ENCODE peak calls at places on chromosomes 1 and 21, in seven cellular contexts. B is ELR; L is activated naive CD4-positive, alpha-beta T cell; T is RWPE1; P is M059J; R is stimulated activated CD8-positive, alpha-beta memory T cell treated with anti-CD3 and anti-CD28 coated beads, Interleukin-12 subunit alpha, Interleukin-12 subunit beta, amount 100 ng/mL, for 4 hours; U is AG08396. M is an unnamed sample.

GRCh38 chr1:165403835-165404482 is 41.0 kb downstream of the RXRG start:
- DNase-seq in P (peak; percentile 10), L (no peak), B (peak; percentile 41), T (peak; percentile 50), U (no peak), R (no peak), M (peak; percentile 51)

GRCh38 chr1:26181586-26182371 is 4.5 kb downstream of the CNKSR1 start:
- DNase-seq in B (peak; percentile 47), U (no peak), R (no peak), P (peak; percentile 75), L (no peak), T (peak; percentile 90), M (no peak)

GRCh38 chr1:67635055-67635809 is 49.8 kb upstream of the GADD45A start:
- DNase-seq in L (no peak), T (no peak), U (no peak), R (no peak), B (no peak), P (no peak), M (no peak)

GRCh38 chr1:2134232-2134603 is 60.4 kb downstream of the FAAP20 start:
- DNase-seq in B (no peak), U (no peak), R (no peak), L (no peak), T (no peak), P (no peak), M (no peak)

GRCh38 chr1:183920651-183921050 is 115.7 kb downstream of the RGL1 start:
- DNase-seq in B (no peak), T (no peak), P (no peak), R (no peak), U (no peak), L (no peak), M (no peak)

GRCh38 chr1:52368383-52369172 is 2.6 kb upstream of the CC2D1B start:
- DNase-seq in P (peak; percentile 65), B (peak; percentile 71), L (peak; percentile 55), T (peak; percentile 55), U (peak; percentile 71), R (peak; percentile 14), M (peak; percentile 75)

GRCh38 chr1:29136463-29136915 is 12.8 kb upstream of the TMEM200B start:
- DNase-seq in U (no peak), R (no peak), B (no peak), T (no peak), L (no peak), P (peak; percentile 61), M (no peak)

GRCh38 chr1:160125761-160126160 is 10.2 kb downstream of the ATP1A2 start:
- DNase-seq in U (no peak), B (peak; percentile 47), T (no peak), R (no peak), P (peak; percentile 90), L (no peak), M (no peak)

GRCh38 chr1:93675272-93675671 is 6.4 kb downstream of the BCAR3 start:
- DNase-seq in L (no peak), R (no peak), P (no peak), B (no peak), U (no peak), T (no peak), M (no peak)

GRCh38 chr1:223514644-223515043 is 121.4 kb downstream of the CCDC185 start:
- DNase-seq in L (no peak), P (no peak), T (no peak), B (no peak), R (no peak), U (no peak), M (no peak)

GRCh38 chr21:26194811-26195251 is 24.3 kb upstream of the APP start:
- DNase-seq in B (peak; percentile 14), P (peak; percentile 19), L (no peak), T (no peak), R (no peak), U (peak; percentile 27), M (no peak)

GRCh38 chr1:202553560-202554038 is 156.7 kb downstream of the SYT2 start:
- DNase-seq in R (no peak), L (no peak), P (no peak), T (no peak), B (no peak), U (no peak), M (no peak)

GRCh38 chr1:170533331-170533730 is 1.4 kb downstream of the GORAB start:
- DNase-seq in L (no peak), T (no peak), B (peak; percentile 68), U (peak; percentile 26), P (peak; percentile 42), R (no peak), M (no peak)

GRCh38 chr1:55138740-55139283 is 76.4 kb downstream of the USP24 start:
- DNase-seq in T (no peak), U (no peak), B (no peak), R (no peak), L (no peak), P (no peak), M (no peak)

GRCh38 chr1:202968895-202969295 is 1.8 kb upstream of the CYB5R1 start:
- DNase-seq in T (peak; percentile 77), B (peak; percentile 83), L (no peak), P (peak; percentile 77), R (no peak), U (peak; percentile 79), M (peak; percentile 80)

GRCh38 chr1:175580351-175580750 is 163.0 kb downstream of the TNR start:
- DNase-seq in P (no peak), B (no peak), R (no peak), U (no peak), T (no peak), L (no peak), M (no peak)

GRCh38 chr1:40391688-40392145 is 18.2 kb downstream of the SMAP2 start:
- DNase-seq in T (no peak), P (no peak), B (no peak), U (no peak), L (no peak), R (no peak), M (no peak)

GRCh38 chr1:19411612-19412011 is 73.7 kb downstream of the CAPZB start:
- DNase-seq in L (no peak), U (no peak), B (no peak), T (no peak), P (no peak), R (no peak), M (no peak)

GRCh38 chr1:48025076-48025475 is 27.9 kb upstream of the TRABD2B start:
- DNase-seq in L (no peak), B (no peak), T (no peak), R (no peak), P (no peak), U (no peak), M (no peak)

GRCh38 chr21:17679002-17679600 is 66.4 kb upstream of the BTG3 start:
- DNase-seq in B (peak; percentile 62), L (no peak), R (no peak), P (peak; percentile 62), U (peak; percentile 62), T (peak; percentile 59), M (peak; percentile 30)

GRCh38 chr1:47757226-47757975 is 239.8 kb downstream of the TRABD2B start:
- DNase-seq in L (no peak), P (no peak), B (no peak), T (no peak), R (no peak), U (no peak), M (no peak)

GRCh38 chr1:93814059-93814794 is 64.8 kb downstream of the DNTTIP2 start:
- DNase-seq in L (no peak), B (peak; percentile 89), T (peak; percentile 67), P (peak; percentile 87), R (no peak), U (peak; percentile 63), M (peak; percentile 39)

GRCh38 chr1:61253059-61253735 is 170.8 kb downstream of the NFIA start:
- DNase-seq in R (no peak), L (no peak), T (peak; percentile 55), P (peak; percentile 4), B (no peak), U (peak; percentile 6), M (peak; percentile 22)

GRCh38 chr1:152495066-152495675 is 15.4 kb upstream of the LCE5A start:
- DNase-seq in B (peak; percentile 72), U (peak; percentile 55), T (no peak), P (peak; percentile 34), L (no peak), R (no peak), M (peak; percentile 21)

GRCh38 chr1:174447866-174448530 is at the start of gene GPR52:
- DNase-seq in R (no peak), U (no peak), T (no peak), P (no peak), L (no peak), B (no peak), M (no peak)

GRCh38 chr1:45172764-45173163 is 33.6 kb downstream of the ZSWIM5 start:
- DNase-seq in L (no peak), P (no peak), B (no peak), T (no peak), U (no peak), R (no peak), M (no peak)

GRCh38 chr1:7810395-7810794 is 26.3 kb downstream of the PER3 start:
- DNase-seq in T (peak; percentile 79), U (peak; percentile 78), L (no peak), B (peak; percentile 94), R (no peak), P (peak; percentile 91), M (no peak)

GRCh38 chr21:15560383-15561056 is 169.3 kb upstream of the USP25 start:
- DNase-seq in U (no peak), L (no peak), T (no peak), P (peak; percentile 2), B (no peak), R (no peak), M (no peak)